ENCODE peak calls at places on chromosomes 12 and 14, in seven cellular contexts. One of them, this sample, is unnamed.

GRCh38 chr14:100660498-100661339 is 66.0 kb upstream of the DLK1 start:
- DNase-seq in CD8-positive, alpha-beta T cell: no peak
- DNase-seq in occipital lobe: no peak
- DNase-seq in left lobe of liver: no peak
- DNase-seq in fibroblast of the aortic adventitia: no peak
- DNase-seq in activated CD4-positive, alpha-beta T cell treated with anti-CD3 and anti-CD28 coated beads for 24 hours: no peak
- DNase-seq in NCI-H345: no peak
- DNase-seq in this sample: no peak

GRCh38 chr14:75928587-75929230 is 53.1 kb downstream of the TGFB3 start:
- DNase-seq in left lobe of liver: no peak
- DNase-seq in fibroblast of the aortic adventitia: peak; percentile 28
- DNase-seq in NCI-H345: no peak
- DNase-seq in occipital lobe: no peak
- DNase-seq in activated CD4-positive, alpha-beta T cell treated with anti-CD3 and anti-CD28 coated beads for 24 hours: no peak
- DNase-seq in CD8-positive, alpha-beta T cell: no peak
- DNase-seq in this sample: no peak

GRCh38 chr12:103114296-103115055 is 157.0 kb downstream of the ASCL1 start:
- DNase-seq in activated CD4-positive, alpha-beta T cell treated with anti-CD3 and anti-CD28 coated beads for 24 hours: no peak
- DNase-seq in left lobe of liver: no peak
- DNase-seq in occipital lobe: no peak
- DNase-seq in NCI-H345: no peak
- DNase-seq in fibroblast of the aortic adventitia: no peak
- DNase-seq in CD8-positive, alpha-beta T cell: no peak
- DNase-seq in this sample: no peak

GRCh38 chr14:28300356-28300755 is 466.2 kb upstream of the FOXG1 start:
- DNase-seq in activated CD4-positive, alpha-beta T cell treated with anti-CD3 and anti-CD28 coated beads for 24 hours: no peak
- DNase-seq in left lobe of liver: no peak
- DNase-seq in CD8-positive, alpha-beta T cell: no peak
- DNase-seq in NCI-H345: no peak
- DNase-seq in occipital lobe: no peak
- DNase-seq in fibroblast of the aortic adventitia: peak; percentile 27
- DNase-seq in this sample: no peak

GRCh38 chr14:96162741-96163140 is 41.9 kb upstream of the BDKRB2 start:
- DNase-seq in CD8-positive, alpha-beta T cell: no peak
- DNase-seq in fibroblast of the aortic adventitia: peak; percentile 56
- DNase-seq in left lobe of liver: peak; percentile 33
- DNase-seq in activated CD4-positive, alpha-beta T cell treated with anti-CD3 and anti-CD28 coated beads for 24 hours: no peak
- DNase-seq in NCI-H345: no peak
- DNase-seq in occipital lobe: no peak
- DNase-seq in this sample: peak; percentile 59

GRCh38 chr12:5520037-5520436 is 88.1 kb downstream of the NTF3 start:
- DNase-seq in CD8-positive, alpha-beta T cell: no peak
- DNase-seq in activated CD4-positive, alpha-beta T cell treated with anti-CD3 and anti-CD28 coated beads for 24 hours: no peak
- DNase-seq in NCI-H345: no peak
- DNase-seq in left lobe of liver: no peak
- DNase-seq in fibroblast of the aortic adventitia: no peak
- DNase-seq in occipital lobe: no peak
- DNase-seq in this sample: peak; percentile 47

GRCh38 chr12:130164931-130165330 is 2.7 kb downstream of the FZD10 start:
- DNase-seq in CD8-positive, alpha-beta T cell: no peak
- DNase-seq in NCI-H345: peak; percentile 58
- DNase-seq in fibroblast of the aortic adventitia: no peak
- DNase-seq in occipital lobe: no peak
- DNase-seq in activated CD4-positive, alpha-beta T cell treated with anti-CD3 and anti-CD28 coated beads for 24 hours: no peak
- DNase-seq in left lobe of liver: no peak
- DNase-seq in this sample: no peak

GRCh38 chr14:77086017-77086727 is 11.9 kb upstream of the CIPC start:
- DNase-seq in fibroblast of the aortic adventitia: no peak
- DNase-seq in occipital lobe: no peak
- DNase-seq in left lobe of liver: no peak
- DNase-seq in activated CD4-positive, alpha-beta T cell treated with anti-CD3 and anti-CD28 coated beads for 24 hours: no peak
- DNase-seq in NCI-H345: no peak
- DNase-seq in CD8-positive, alpha-beta T cell: no peak
- DNase-seq in this sample: no peak

GRCh38 chr12:112140728-112141127 is 15.4 kb downstream of the TRAFD1 start:
- DNase-seq in CD8-positive, alpha-beta T cell: no peak
- DNase-seq in activated CD4-positive, alpha-beta T cell treated with anti-CD3 and anti-CD28 coated beads for 24 hours: no peak
- DNase-seq in NCI-H345: no peak
- DNase-seq in fibroblast of the aortic adventitia: no peak
- DNase-seq in occipital lobe: no peak
- DNase-seq in left lobe of liver: peak; percentile 39
- DNase-seq in this sample: no peak

GRCh38 chr12:53735556-53735955 is 8.3 kb upstream of the CALCOCO1 start:
- DNase-seq in NCI-H345: no peak
- DNase-seq in fibroblast of the aortic adventitia: no peak
- DNase-seq in left lobe of liver: peak; percentile 72
- DNase-seq in CD8-positive, alpha-beta T cell: no peak
- DNase-seq in activated CD4-positive, alpha-beta T cell treated with anti-CD3 and anti-CD28 coated beads for 24 hours: no peak
- DNase-seq in occipital lobe: no peak
- DNase-seq in this sample: no peak

GRCh38 chr14:76376001-76376404 is at the start of gene ESRRB:
- DNase-seq in CD8-positive, alpha-beta T cell: no peak
- DNase-seq in NCI-H345: peak; percentile 19
- DNase-seq in fibroblast of the aortic adventitia: no peak
- DNase-seq in activated CD4-positive, alpha-beta T cell treated with anti-CD3 and anti-CD28 coated beads for 24 hours: no peak
- DNase-seq in left lobe of liver: no peak
- DNase-seq in occipital lobe: no peak
- DNase-seq in this sample: no peak